ENCODE peak calls at places on chromosomes 1 and 21, in four cellular contexts. O is fibroblast of lung, E is uterus, Y is choroid plexus epithelial cell. H is an unnamed sample.

GRCh38 chr21:42614811-42615342 is 38.5 kb upstream of the PDE9A start:
- DNase-seq in Y (no peak), O (no peak), E (peak; percentile 4), H (peak; percentile 34)

GRCh38 chr1:44507490-44508396 is 102.7 kb downstream of the RNF220 start:
- DNase-seq in O (peak; percentile 14), Y (no peak), E (no peak), H (no peak)

GRCh38 chr1:107689157-107689556 is 275.8 kb downstream of the VAV3 start:
- DNase-seq in E (peak; percentile 31), Y (no peak), O (no peak), H (no peak)

GRCh38 chr1:102687383-102687782 is 420.9 kb downstream of the COL11A1 start:
- DNase-seq in E (no peak), O (no peak), Y (no peak), H (no peak)

GRCh38 chr21:41121785-41122415 is 46.1 kb upstream of the BACE2 start:
- DNase-seq in Y (peak; percentile 66), O (peak; percentile 71), E (peak; percentile 81), H (peak; percentile 73)

GRCh38 chr1:182280521-182280920 is 111.1 kb downstream of the GLUL start:
- DNase-seq in E (no peak), O (no peak), Y (no peak), H (no peak)

GRCh38 chr21:42062543-42063022 is 8.5 kb upstream of the UMODL1 start:
- DNase-seq in O (no peak), E (no peak), Y (peak; percentile 9), H (no peak)

GRCh38 chr1:76864383-76864782 is 2.9 kb upstream of the ST6GALNAC5 start:
- DNase-seq in E (no peak), Y (no peak), O (peak; percentile 58), H (no peak)

GRCh38 chr1:50820545-50820944 is 139.5 kb downstream of the FAF1 start:
- DNase-seq in O (no peak), E (no peak), Y (no peak), H (no peak)

GRCh38 chr1:147072371-147073061 is 99.8 kb downstream of the PRKAB2 start:
- DNase-seq in O (no peak), Y (no peak), E (no peak), H (no peak)

GRCh38 chr1:179137623-179138235 is 55.9 kb downstream of the TOR3A start:
- DNase-seq in Y (peak; percentile 75), E (no peak), O (no peak), H (peak; percentile 55)

GRCh38 chr1:51924455-51924854 is 45.9 kb upstream of the NRDC start:
- DNase-seq in Y (peak; percentile 26), O (peak; percentile 70), E (no peak), H (peak; percentile 59)

GRCh38 chr1:234573711-234574299 is 36.2 kb downstream of the IRF2BP2 start:
- DNase-seq in E (no peak), O (no peak), Y (peak; percentile 63), H (peak; percentile 35)

GRCh38 chr1:189678779-189679178 is 798.9 kb downstream of the BRINP3 start:
- DNase-seq in O (no peak), E (no peak), Y (peak; percentile 19), H (no peak)

GRCh38 chr1:47211796-47212269 is 20.2 kb downstream of the TAL1 start:
- DNase-seq in Y (peak; percentile 14), E (no peak), O (no peak), H (no peak)

GRCh38 chr1:200183637-200184036 is 156.1 kb downstream of the NR5A2 start:
- DNase-seq in O (no peak), E (no peak), Y (peak; percentile 66), H (no peak)

GRCh38 chr21:29078884-29079765 is 5.7 kb upstream of the CCT8 start:
- DNase-seq in Y (peak; percentile 46), O (no peak), E (no peak), H (peak; percentile 31)

DNA sequence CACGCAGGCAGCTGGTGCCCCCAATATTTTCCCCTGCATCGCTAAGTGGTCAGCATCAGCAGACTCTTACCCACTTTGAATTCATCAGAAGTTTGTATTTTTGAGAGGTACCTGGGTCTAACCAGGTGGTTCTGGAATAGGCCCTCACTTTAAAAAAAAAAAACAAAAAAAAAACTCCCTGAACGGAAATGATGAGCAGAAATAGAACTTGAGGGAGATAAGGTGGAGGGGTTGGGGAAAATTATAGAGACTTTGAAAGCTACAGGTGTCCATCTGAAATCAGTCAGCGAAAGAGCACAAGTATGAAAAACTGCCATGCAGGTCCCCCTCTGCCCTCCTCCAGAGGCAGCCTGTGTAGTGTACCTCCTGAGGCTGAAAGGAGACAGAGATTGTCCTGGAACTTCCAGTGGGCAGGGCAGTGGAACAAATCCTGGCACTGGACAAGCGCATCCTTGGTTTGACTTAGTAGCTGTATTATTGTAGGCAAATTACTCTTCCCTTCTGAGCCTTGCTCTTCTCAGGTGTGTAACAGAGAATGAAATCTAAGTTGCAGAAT is 1.2 kb downstream of the SLAMF7 start:
- DNase-seq in E (no peak), O (no peak), Y (no peak), H (no peak)
- H3K4me3 ChIP-seq in E (no peak overlapping the region), O (no peak overlapping the region), Y (no peak overlapping the region), H (no peak overlapping the region)

DNA sequence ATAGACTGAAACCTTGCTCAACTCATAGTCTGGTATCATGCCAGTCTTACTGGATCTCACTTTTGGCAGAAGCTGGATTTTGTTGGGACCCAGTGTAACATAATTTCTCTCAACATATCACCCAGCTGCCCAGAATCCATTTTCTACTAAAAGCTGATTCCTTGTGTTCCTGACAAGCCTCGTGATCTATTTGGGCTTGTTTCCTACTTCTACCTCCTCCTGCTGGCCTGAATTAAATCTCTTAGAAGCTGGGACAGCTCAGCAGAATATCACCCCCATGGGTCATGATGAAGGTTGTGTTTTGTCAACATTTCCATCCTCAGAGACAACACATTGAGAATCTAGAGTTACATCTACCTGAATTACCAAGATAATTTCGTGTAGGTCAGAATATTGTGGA is 7.7 kb downstream of the GOLT1A start:
- DNase-seq in O (peak; percentile 4), E (no peak), Y (peak; percentile 45), H (peak; percentile 43)
- TF ChIP-seq CTCF in O (no peak), E (no peak), Y (peak; percentile 46), H (peak; percentile 19)

GRCh38 chr1:159826436-159827101 is at the start of gene SLAMF8:
- DNase-seq in O (no peak), Y (no peak), E (no peak), H (peak; percentile 25)
- H3K4me3 ChIP-seq in O (no peak within 1 kb of the TSS), Y (no peak within 1 kb of the TSS), E (no peak within 1 kb of the TSS), H (no peak within 1 kb of the TSS)

GRCh38 chr1:29415156-29415830 is 179.0 kb downstream of the PTPRU start:
- DNase-seq in E (no peak), O (peak; percentile 20), Y (peak; percentile 15), H (peak; percentile 7)
- TF ChIP-seq CTCF in E (no peak), O (no peak), Y (peak; percentile 22), H (no peak)

GRCh38 chr1:66298427-66298826 is 235.5 kb upstream of the SGIP1 start:
- DNase-seq in Y (no peak), O (peak; percentile 66), E (no peak), H (no peak)

GRCh38 chr1:66302184-66302742 is 231.7 kb upstream of the SGIP1 start:
- DNase-seq in Y (no peak), E (no peak), O (no peak), H (no peak)

GRCh38 chr1:66300986-66301451 is 232.9 kb upstream of the SGIP1 start:
- DNase-seq in O (peak; percentile 38), Y (peak; percentile 79), E (no peak), H (peak; percentile 69)

GRCh38 chr1:66302810-66303209 is 231.1 kb upstream of the SGIP1 start:
- DNase-seq in E (no peak), O (peak; percentile 21), Y (peak; percentile 6), H (no peak)

GRCh38 chr1:66300280-66300973 is 233.5 kb upstream of the SGIP1 start:
- DNase-seq in Y (no peak), O (no peak), E (no peak), H (no peak)
- H3K4me3 ChIP-seq in Y (no peak overlapping the region), O (no peak overlapping the region), E (no peak overlapping the region), H (no peak overlapping the region)

GRCh38 chr1:226107471-226108460 is 45.2 kb downstream of the H3-3A start:
- DNase-seq in O (no peak), Y (no peak), E (no peak), H (no peak)

GRCh38 chr1:226100436-226101347 is 38.2 kb downstream of the H3-3A start:
- DNase-seq in Y (peak; percentile 53), O (peak; percentile 55), E (no peak), H (peak; percentile 57)

GRCh38 chr1:226108935-226109828 is 46.7 kb downstream of the H3-3A start:
- DNase-seq in E (peak; percentile 34), O (peak; percentile 70), Y (peak; percentile 79), H (peak; percentile 70)

GRCh38 chr1:226109829-226110248 is 47.3 kb downstream of the H3-3A start:
- DNase-seq in Y (peak; percentile 73), O (peak; percentile 80), E (peak; percentile 85), H (peak; percentile 75)

DNA sequence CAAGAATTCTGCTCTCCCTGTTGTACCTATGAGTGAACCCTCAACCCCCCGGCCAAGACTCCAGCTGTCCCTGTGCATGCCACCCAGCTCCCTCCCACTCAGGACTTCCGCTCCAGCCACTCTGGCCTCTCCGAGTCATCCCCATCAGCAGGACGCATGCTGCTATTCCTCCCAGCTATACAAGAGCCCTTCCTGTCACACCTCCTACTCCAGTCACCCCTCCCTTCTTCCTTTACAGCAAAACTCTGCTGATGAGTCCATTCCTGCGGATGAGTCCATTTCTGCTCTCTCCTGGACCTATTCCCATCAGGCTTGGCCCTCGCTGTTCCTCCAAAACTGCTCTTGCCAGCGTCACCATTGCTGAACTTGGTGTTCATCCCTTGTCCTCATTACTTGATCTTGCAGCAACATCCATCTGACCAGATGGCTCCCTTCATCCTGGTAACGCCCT is 42.2 kb downstream of the H3-3A start:
- DNase-seq in O (no peak), E (no peak), Y (peak; percentile 42), H (peak; percentile 79)
- TF ChIP-seq CTCF in O (no peak), E (no peak), Y (no peak), H (no peak)

GRCh38 chr1:184068354-184068753 is 16.8 kb downstream of the TSEN15 start:
- DNase-seq in E (no peak), Y (no peak), O (no peak), H (no peak)
- H3K4me3 ChIP-seq in E (no peak overlapping the region), Y (no peak overlapping the region), O (no peak overlapping the region), H (no peak overlapping the region)

H was measured in fibroblast of mammary gland.